ENCODE peak calls at places on chromosome 20, in four cellular contexts. R is K562, H is GM12878, G is HL-60. B is an unnamed sample.

GRCh38 chr20:44572551-44573500 is 9.6 kb upstream of the PKIG start:
- DNase-seq in R (no peak), H (no peak), G (no peak), B (no peak)

GRCh38 chr20:62978559-62978938 is 26.0 kb downstream of the SLC17A9 start:
- DNase-seq in R (no peak), H (no peak), G (no peak), B (no peak)

GRCh38 chr20:33251496-33251895 is 15.7 kb downstream of the BPIFA1 start:
- DNase-seq in R (no peak), H (no peak), G (no peak), B (no peak)

GRCh38 chr20:23058240-23058639 is 8.8 kb upstream of the THBD start:
- DNase-seq in R (no peak), H (no peak), G (no peak), B (no peak)

GRCh38 chr20:63291811-63292210 is 1.2 kb upstream of the COL20A1 start:
- DNase-seq in R (no peak), H (no peak), G (no peak), B (no peak)

GRCh38 chr20:49400410-49400809 is 82.1 kb downstream of the KCNB1 start:
- DNase-seq in R (no peak), H (no peak), G (no peak), B (no peak)

GRCh38 chr20:51760905-51761544 is 7.2 kb downstream of the ATP9A start:
- DNase-seq in R (no peak), H (no peak), G (no peak), B (no peak)

GRCh38 chr20:56259948-56260347 is 11.4 kb downstream of the MC3R start:
- DNase-seq in R (no peak), H (no peak), G (no peak), B (no peak)

GRCh38 chr20:38747495-38748096 is 664 bp upstream of the ACTR5 start:
- DNase-seq in R (no peak), H (no peak), G (peak; percentile 69), B (peak; percentile 10)

GRCh38 chr20:22700387-22700786 is 116.0 kb upstream of the FOXA2 start:
- DNase-seq in R (no peak), H (no peak), G (no peak), B (no peak)

GRCh38 chr20:53763707-53764415 is 170.2 kb upstream of the ZNF217 start:
- DNase-seq in R (peak; percentile 36), H (no peak), G (no peak), B (no peak)

GRCh38 chr20:60192351-60192750 is 234.1 kb downstream of the CDH26 start:
- DNase-seq in R (no peak), H (no peak), G (no peak), B (no peak)

GRCh38 chr20:51668932-51669331 is 99.3 kb downstream of the ATP9A start:
- DNase-seq in R (no peak), H (no peak), G (no peak), B (no peak)

GRCh38 chr20:34544109-34544793 is 14.3 kb upstream of the MAP1LC3A start:
- DNase-seq in R (no peak), H (no peak), G (no peak), B (no peak)

GRCh38 chr20:63461364-63461763 is 11.1 kb downstream of the KCNQ2 start:
- DNase-seq in R (peak; percentile 49), H (no peak), G (no peak), B (peak; percentile 72)

GRCh38 chr20:52033313-52033712 is 158.3 kb downstream of the ZFP64 start:
- DNase-seq in R (no peak), H (no peak), G (no peak), B (no peak)

DNA sequence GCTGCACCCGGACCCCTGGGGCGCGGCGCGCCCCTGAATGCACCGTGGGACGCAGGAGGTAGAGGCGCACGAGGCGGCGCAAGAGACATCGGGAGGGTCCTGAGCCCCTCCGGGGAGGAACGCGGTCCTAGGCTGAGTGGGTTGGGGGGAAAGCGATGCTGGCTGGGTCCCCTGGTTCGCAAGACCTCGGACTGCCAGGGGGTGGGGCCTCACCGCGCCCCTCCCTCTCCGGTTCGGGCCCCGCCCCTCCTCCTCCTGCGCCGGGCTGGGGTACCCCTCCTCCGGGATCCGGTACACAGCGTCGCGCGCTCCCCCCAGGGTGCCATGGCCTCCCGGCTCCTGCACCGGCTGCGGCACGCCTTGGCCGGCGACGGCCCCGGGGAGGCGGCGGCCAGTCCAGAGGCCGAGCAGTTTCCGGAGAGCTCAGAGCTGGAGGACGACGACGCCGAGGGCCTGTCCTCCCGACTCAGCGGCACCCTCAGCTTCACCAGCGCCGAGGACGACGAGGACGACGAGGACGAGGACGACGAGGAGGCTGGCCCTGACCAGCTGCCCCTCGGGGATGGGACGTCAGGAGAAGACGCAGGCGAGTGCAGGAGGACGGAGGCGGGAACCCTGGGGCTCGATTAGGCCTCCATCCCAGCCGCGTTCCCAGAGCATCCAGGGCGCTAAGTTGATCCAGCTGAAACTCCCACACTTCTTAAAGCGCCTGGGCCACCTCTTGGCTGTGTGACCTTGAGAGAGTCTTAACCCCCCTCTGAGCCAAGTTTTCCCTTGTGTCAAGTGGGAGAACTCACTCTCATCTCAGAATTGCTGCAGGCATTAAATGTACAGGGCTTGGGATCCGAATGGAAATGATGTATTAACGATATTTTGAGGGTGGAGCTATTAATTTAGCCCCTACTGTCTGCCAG is 541 bp downstream of the SNX21 start:
- DNase-seq in R (no peak), H (no peak), G (no peak), B (peak; percentile 79)
- TF ChIP-seq POLR2AphosphoS5 in R (no peak), H (no peak), G (no peak), B (no peak)

GRCh38 chr20:7967199-7967844 is 27.1 kb upstream of the HAO1 start:
- DNase-seq in R (no peak), H (no peak), G (no peak), B (no peak)
- TF ChIP-seq SPI1 in R (no peak), H (no peak), G (no peak), B (no peak)

DNA sequence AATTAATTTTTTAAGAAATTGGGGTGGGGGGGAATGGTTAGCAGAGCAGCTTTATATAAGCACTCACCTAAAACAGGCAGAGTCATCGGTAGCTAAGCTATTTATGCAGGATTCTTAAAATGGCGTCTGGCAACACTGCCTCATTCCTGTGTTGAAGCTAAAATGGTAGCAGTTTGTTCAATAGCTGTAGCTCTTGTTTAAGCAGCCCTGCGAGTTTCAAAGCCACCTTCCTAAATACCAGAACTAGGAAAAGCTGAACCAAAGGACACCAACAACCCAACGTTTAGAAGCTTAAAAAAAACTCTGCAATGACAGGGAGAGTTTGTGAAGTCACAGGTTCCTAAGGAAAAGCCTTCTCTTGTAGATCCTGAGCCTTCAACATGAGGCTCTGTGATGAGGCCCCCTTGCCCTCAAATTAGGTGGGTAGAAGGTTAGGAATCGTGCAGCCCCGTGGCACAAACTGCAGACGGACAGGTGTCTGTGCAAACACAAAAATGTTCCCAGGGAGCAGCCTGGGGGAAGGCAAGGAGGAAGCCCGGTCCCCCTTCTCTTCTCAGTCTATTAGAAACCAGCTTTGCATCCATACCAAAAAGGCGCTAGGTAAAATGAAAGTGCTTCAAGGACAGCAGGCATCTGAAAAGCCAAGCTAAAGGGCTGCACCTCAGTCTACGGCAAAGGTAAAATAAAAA is 4.7 kb downstream of the ZMYND8 start:
- DNase-seq in R (peak; percentile 72), H (no peak), G (no peak), B (no peak)
- TF ChIP-seq POLR2AphosphoS5 in R (no peak), H (no peak), G (peak; percentile 5), B (no peak)

GRCh38 chr20:24672886-24673677 is 203.7 kb downstream of the SYNDIG1 start:
- DNase-seq in R (no peak), H (no peak), G (no peak), B (no peak)
- TF ChIP-seq SPI1 in R (no peak), H (no peak), G (no peak), B (no peak)

GRCh38 chr20:21174425-21175239 is 48.8 kb downstream of the KIZ start:
- DNase-seq in R (no peak), H (no peak), G (no peak), B (no peak)
- TF ChIP-seq POLR2AphosphoS5 in R (no peak), H (no peak), G (no peak), B (no peak)

GRCh38 chr20:61482425-61482887 is 230.4 kb downstream of the CDH4 start:
- DNase-seq in R (peak; percentile 17), H (no peak), G (no peak), B (no peak)
- TF ChIP-seq SPI1 in R (no peak), H (no peak), G (no peak), B (no peak)

DNA sequence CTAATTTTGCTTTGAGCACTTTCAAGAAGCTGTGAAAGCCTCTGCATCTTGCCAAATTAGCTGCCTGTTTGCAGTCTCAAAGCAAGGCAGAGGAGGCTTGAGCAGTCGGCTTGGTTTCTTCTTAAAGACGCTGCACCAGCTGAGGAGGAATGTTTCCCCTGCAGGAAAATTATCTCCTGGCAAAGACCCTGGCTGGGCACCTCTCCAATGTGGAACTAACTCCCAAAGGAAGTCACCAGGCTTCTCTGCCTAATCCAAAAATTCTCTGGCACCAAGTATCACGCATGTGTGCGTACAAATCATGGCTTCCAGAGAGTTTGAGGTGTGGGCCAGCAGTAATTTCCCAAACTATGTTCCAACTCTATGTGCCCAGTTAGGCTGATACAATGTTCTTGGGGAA is 176.2 kb downstream of the KIF16B start:
- DNase-seq in R (no peak), H (no peak), G (no peak), B (no peak)
- TF ChIP-seq POLR2AphosphoS5 in R (no peak), H (no peak), G (no peak), B (no peak)

GRCh38 chr20:18440403-18440802 is 26.4 kb downstream of the DZANK1 start:
- DNase-seq in R (no peak), H (no peak), G (no peak), B (no peak)
- TF ChIP-seq SPI1 in R (no peak), H (no peak), G (no peak), B (no peak)

GRCh38 chr20:58310291-58310782 is 822 bp downstream of the RAB22A start:
- DNase-seq in R (peak; percentile 27), H (no peak), G (no peak), B (no peak)

GRCh38 chr20:58309607-58310290 is at the start of gene RAB22A:
- DNase-seq in R (peak; percentile 86), H (no peak), G (peak; percentile 52), B (peak; percentile 91)

GRCh38 chr20:58308290-58308679 is 1.2 kb upstream of the RAB22A start:
- DNase-seq in R (no peak), H (no peak), G (no peak), B (no peak)

GRCh38 chr20:58307270-58307669 is 2.2 kb upstream of the RAB22A start:
- DNase-seq in R (no peak), H (no peak), G (no peak), B (no peak)

DNA sequence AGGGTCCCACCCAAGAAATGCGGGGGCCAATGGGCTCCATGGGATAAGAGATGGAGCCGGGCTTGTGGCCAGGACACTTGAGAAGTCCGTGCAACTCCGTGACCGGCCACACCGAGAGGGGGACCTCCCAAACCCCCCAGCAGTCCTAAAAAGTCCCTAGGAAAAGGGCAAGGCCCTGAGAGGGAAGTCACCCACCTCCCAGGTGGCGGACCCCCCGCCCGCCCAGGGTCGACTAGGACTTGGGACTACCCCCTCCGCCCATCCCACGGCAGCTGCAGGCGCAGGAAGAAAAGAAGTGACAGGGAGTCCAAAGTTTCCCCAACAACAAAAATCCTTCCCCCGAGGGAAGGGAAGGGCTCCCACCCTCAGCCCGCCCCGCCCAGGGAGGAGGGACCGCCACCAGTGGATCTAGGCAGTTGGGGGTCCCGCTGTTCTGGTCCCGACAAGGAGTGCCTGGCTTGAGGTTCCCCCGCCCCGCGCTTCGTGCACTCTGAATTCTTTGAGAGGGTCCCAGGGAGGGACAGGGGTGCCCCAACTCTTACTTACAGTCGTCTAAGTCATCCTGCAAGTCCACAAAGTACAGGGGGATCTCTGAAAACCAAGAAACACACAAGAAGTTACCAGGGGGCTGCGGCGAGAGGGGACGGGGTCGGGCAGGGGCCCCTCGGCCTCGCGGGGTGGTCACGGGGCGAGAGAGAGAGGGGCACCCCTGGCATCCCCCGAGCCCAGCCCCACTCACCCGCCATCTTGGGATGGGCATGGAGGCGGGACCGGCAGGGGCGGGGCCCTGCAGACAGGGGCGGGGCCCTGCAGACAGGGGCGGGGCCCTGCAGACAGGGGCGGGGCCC is 611 bp upstream of the RAB22A start:
- DNase-seq in R (peak; percentile 49), H (no peak), G (no peak), B (peak; percentile 66)
- TF ChIP-seq POLR2AphosphoS5 in R (no peak), H (peak; percentile 60), G (no peak), B (no peak)